ENCODE peak calls at places on chromosomes 5 and 9, in seven cellular contexts. N is pancreas, K is fibroblast of lung, H is cardiac muscle cell, B is kidney, E is colonic mucosa, J is OCI-LY7. G is an unnamed sample.

GRCh38 chr5:124824637-124825158 is 78.3 kb upstream of the ZNF608 start:
- DNase-seq in N (no peak), K (peak; percentile 89), H (no peak), B (no peak), E (no peak), J (no peak), G (no peak)

GRCh38 chr5:4215143-4215542 is 619.5 kb downstream of the IRX1 start:
- DNase-seq in N (no peak), K (no peak), H (no peak), B (no peak), E (no peak), J (no peak), G (no peak)

GRCh38 chr9:121201045-121201737 is 478 bp downstream of the RAB14 start:
- DNase-seq in N (peak; percentile 48), K (peak; percentile 19), H (peak; percentile 65), B (peak; percentile 90), E (peak; percentile 59), J (peak; percentile 64), G (peak; percentile 67)

GRCh38 chr5:65663804-65664521 is 39.1 kb downstream of the SHLD3 start:
- DNase-seq in N (no peak), K (peak; percentile 22), H (peak; percentile 23), B (no peak), E (no peak), J (no peak), G (no peak)

GRCh38 chr5:891837-892389 is 688 bp downstream of the BRD9 start:
- DNase-seq in N (no peak), K (peak; percentile 28), H (peak; percentile 34), B (no peak), E (no peak), J (peak; percentile 24), G (no peak)

GRCh38 chr5:103298557-103298956 is 40.0 kb downstream of the MACIR start:
- DNase-seq in N (no peak), K (no peak), H (no peak), B (no peak), E (no peak), J (no peak), G (no peak)

GRCh38 chr9:129094387-129095169 is 13.7 kb downstream of the DOLPP1 start:
- DNase-seq in N (peak; percentile 83), K (no peak), H (no peak), B (no peak), E (no peak), J (no peak), G (no peak)

GRCh38 chr5:104297076-104297475 is 734.5 kb upstream of the NUDT12 start:
- DNase-seq in N (no peak), K (peak; percentile 56), H (no peak), B (no peak), E (no peak), J (no peak), G (no peak)

GRCh38 chr9:80175286-80175906 is 603.6 kb downstream of the TLE4 start:
- DNase-seq in N (no peak), K (peak; percentile 36), H (peak; percentile 49), B (no peak), E (no peak), J (peak; percentile 56), G (peak; percentile 9)

GRCh38 chr9:32703635-32704034 is 68.2 kb upstream of the TAF1L start:
- DNase-seq in N (no peak), K (no peak), H (peak; percentile 8), B (no peak), E (no peak), J (peak; percentile 33), G (no peak)

GRCh38 chr5:167920589-167920988 is 370.9 kb upstream of the WWC1 start:
- DNase-seq in N (no peak), K (no peak), H (no peak), B (no peak), E (no peak), J (no peak), G (no peak)

GRCh38 chr9:94672811-94673487 is 33.6 kb upstream of the FBP1 start:
- DNase-seq in N (no peak), K (peak; percentile 84), H (no peak), B (no peak), E (no peak), J (no peak), G (no peak)

GRCh38 chr5:69517763-69518212 is 25.2 kb downstream of the OCLN start:
- DNase-seq in N (peak; percentile 26), K (peak; percentile 59), H (no peak), B (no peak), E (peak; percentile 55), J (no peak), G (no peak)

GRCh38 chr5:137515238-137515637 is 16.1 kb upstream of the SPOCK1 start:
- DNase-seq in N (no peak), K (no peak), H (no peak), B (no peak), E (no peak), J (no peak), G (no peak)

GRCh38 chr9:128529191-128529590 is 23.2 kb upstream of the SPTAN1 start:
- DNase-seq in N (no peak), K (no peak), H (no peak), B (no peak), E (no peak), J (no peak), G (no peak)

GRCh38 chr9:102273952-102274351 is 535.5 kb upstream of the GRIN3A start:
- DNase-seq in N (no peak), K (no peak), H (no peak), B (no peak), E (no peak), J (no peak), G (no peak)

GRCh38 chr5:2660305-2660704 is 91.2 kb downstream of the IRX2 start:
- DNase-seq in N (no peak), K (no peak), H (peak; percentile 5), B (no peak), E (no peak), J (no peak), G (no peak)

GRCh38 chr5:72015103-72015548 is 92.1 kb upstream of the MAP1B start:
- DNase-seq in N (peak; percentile 16), K (peak; percentile 96), H (no peak), B (peak; percentile 64), E (peak; percentile 20), J (no peak), G (no peak)

GRCh38 chr5:125325488-125325887 is 579.0 kb upstream of the ZNF608 start:
- DNase-seq in N (no peak), K (no peak), H (no peak), B (no peak), E (no peak), J (no peak), G (no peak)

GRCh38 chr5:2569201-2569600 is 182.3 kb downstream of the IRX2 start:
- DNase-seq in N (no peak), K (no peak), H (no peak), B (no peak), E (no peak), J (no peak), G (no peak)

GRCh38 chr9:69173891-69174644 is at the start of gene TJP2:
- DNase-seq in N (peak; percentile 26), K (peak; percentile 80), H (peak; percentile 83), B (peak; percentile 91), E (peak; percentile 44), J (peak; percentile 64), G (no peak)

GRCh38 chr5:127074466-127074865 is 1.2 kb upstream of the C5orf63 start:
- DNase-seq in N (no peak), K (peak; percentile 41), H (no peak), B (no peak), E (no peak), J (no peak), G (no peak)

GRCh38 chr9:124624735-124624992 is 117.5 kb upstream of the NR5A1 start:
- DNase-seq in N (no peak), K (no peak), H (no peak), B (no peak), E (no peak), J (no peak), G (no peak)

GRCh38 chr5:154986151-154986550 is 27.4 kb upstream of the KIF4B start:
- DNase-seq in N (no peak), K (no peak), H (no peak), B (no peak), E (no peak), J (no peak), G (no peak)

GRCh38 chr9:121914604-121915303 is 178.4 kb downstream of the TTLL11 start:
- DNase-seq in N (no peak), K (no peak), H (no peak), B (no peak), E (peak; percentile 29), J (no peak), G (no peak)

GRCh38 chr5:33888582-33888981 is 3.2 kb downstream of the ADAMTS12 start:
- DNase-seq in N (no peak), K (peak; percentile 60), H (no peak), B (no peak), E (no peak), J (no peak), G (no peak)
- H3K4me3 ChIP-seq in N (no peak overlapping the region), K (peak overlapping the region; percentile 37), H (no peak overlapping the region), B (no peak overlapping the region), E (no peak overlapping the region), J (no peak overlapping the region), G (no peak overlapping the region)

DNA sequence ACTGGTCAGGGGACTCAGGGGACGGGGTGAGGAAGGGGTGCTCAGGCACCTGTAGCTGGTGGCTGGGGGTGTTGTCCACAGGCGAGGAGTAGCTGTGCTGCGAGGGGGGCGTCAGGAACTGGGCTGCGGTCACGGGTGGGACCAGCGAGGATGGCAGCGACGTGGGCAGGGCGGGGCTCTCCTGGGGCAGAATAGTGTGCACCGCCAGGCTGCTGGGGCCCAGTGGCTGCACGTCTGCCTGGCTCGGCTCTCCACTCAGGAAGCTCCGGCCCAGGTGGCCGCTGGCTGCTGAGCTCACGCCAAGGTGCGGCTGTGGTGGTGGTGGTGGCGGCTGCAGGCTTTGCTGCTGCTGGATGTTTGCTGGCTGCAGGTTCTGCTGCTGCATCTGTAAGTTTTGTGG is 13.3 kb upstream of the SEC16A start:
- DNase-seq in N (no peak), K (no peak), H (no peak), B (no peak), E (no peak), J (no peak), G (no peak)
- H3K36me3 ChIP-seq in N (peaks cover 5% of the 10 kb centered on the region), K (peaks cover 31% of the 10 kb centered on the region), H (peaks cover 6% of the 10 kb centered on the region), B (peaks cover 25% of the 10 kb centered on the region), E (peaks cover 33% of the 10 kb centered on the region), J (peaks cover 34% of the 10 kb centered on the region), G (peaks cover 19% of the 10 kb centered on the region)

GRCh38 chr5:142012186-142012785 is 541 bp downstream of the GNPDA1 start:
- DNase-seq in N (peak; percentile 16), K (no peak), H (peak; percentile 14), B (peak; percentile 78), E (peak; percentile 76), J (peak; percentile 76), G (peak; percentile 32)
- H3K4me1 ChIP-seq in N (no peaks in the 10 kb centered on the region), K (peaks cover 10% of the 10 kb centered on the region), H (peaks cover 4% of the 10 kb centered on the region), B (peaks cover 20% of the 10 kb centered on the region), E (no peaks in the 10 kb centered on the region), J (peaks cover 39% of the 10 kb centered on the region), G (peaks cover 66% of the 10 kb centered on the region)

GRCh38 chr9:37082214-37082765 is 38.1 kb upstream of the ZCCHC7 start:
- DNase-seq in N (no peak), K (peak; percentile 37), H (no peak), B (no peak), E (no peak), J (peak; percentile 63), G (no peak)
- H3K4me3 ChIP-seq in N (no peak overlapping the region), K (no peak overlapping the region), H (no peak overlapping the region), B (no peak overlapping the region), E (no peak overlapping the region), J (peak overlapping the region; percentile 90), G (no peak overlapping the region)

GRCh38 chr9:131477816-131478419 is 24.8 kb upstream of the POMT1 start:
- DNase-seq in N (no peak), K (no peak), H (no peak), B (peak; percentile 42), E (no peak), J (no peak), G (no peak)
- H3K36me3 ChIP-seq in N (peaks cover 17% of the 10 kb centered on the region), K (peaks cover 55% of the 10 kb centered on the region), H (peaks cover 92% of the 10 kb centered on the region), B (peaks cover 73% of the 10 kb centered on the region), E (peaks cover 52% of the 10 kb centered on the region), J (peaks cover 97% of the 10 kb centered on the region), G (peaks cover 95% of the 10 kb centered on the region)